ENCODE peak calls at places on chromosome 12, in ten cellular contexts. I is kidney, J is heart left ventricle, G is cardiac muscle cell, X is lung, Q is body of pancreas, W is pancreas, P is tibial nerve, K is neural progenitor cell, Y is IMR-90. V is an unnamed sample.

GRCh38 chr12:98780261-98780660 is 135.2 kb downstream of the APAF1 start:
- DNase-seq in I (no peak), J (no peak), G (no peak), X (no peak), Q (no peak), W (no peak), P (no peak), K (no peak), Y (no peak), V (no peak)

GRCh38 chr12:3646561-3647241 is 106.2 kb downstream of the CRACR2A start:
- DNase-seq in I (no peak), J (no peak), G (no peak), X (no peak), Q (peak; percentile 19), W (no peak), P (no peak), K (peak; percentile 46), Y (no peak), V (no peak)

GRCh38 chr12:13088503-13088902 is 15.0 kb downstream of the GSG1 start:
- DNase-seq in I (no peak), J (no peak), G (no peak), X (no peak), Q (no peak), W (no peak), P (no peak), K (no peak), Y (no peak), V (no peak)

GRCh38 chr12:29066061-29066588 is 83.0 kb upstream of the FAR2 start:
- DNase-seq in I (no peak), J (no peak), G (no peak), X (no peak), Q (no peak), W (no peak), P (no peak), K (peak; percentile 62), Y (peak; percentile 50), V (no peak)

GRCh38 chr12:32031109-32031508 is 71.9 kb downstream of the RESF1 start:
- DNase-seq in I (no peak), J (no peak), G (peak; percentile 35), X (no peak), Q (no peak), W (no peak), P (no peak), K (no peak), Y (no peak), V (no peak)

GRCh38 chr12:3155710-3156386 is 78.7 kb downstream of the TSPAN9 start:
- DNase-seq in I (peak; percentile 52), J (no peak), G (no peak), X (no peak), Q (no peak), W (no peak), P (no peak), K (no peak), Y (no peak), V (no peak)

GRCh38 chr12:27229367-27229766 is 14.7 kb upstream of the STK38L start:
- DNase-seq in I (no peak), J (no peak), G (no peak), X (no peak), Q (no peak), W (no peak), P (no peak), K (no peak), Y (no peak), V (no peak)

GRCh38 chr12:109734219-109735000 is 20.8 kb downstream of the FAM222A start:
- DNase-seq in I (peak; percentile 62), J (peak; percentile 22), G (no peak), X (no peak), Q (peak; percentile 7), W (peak; percentile 13), P (no peak), K (peak; percentile 79), Y (peak; percentile 1), V (no peak)

GRCh38 chr12:125436686-125437085 is 371.5 kb downstream of the AACS start:
- DNase-seq in I (no peak), J (no peak), G (no peak), X (no peak), Q (no peak), W (no peak), P (no peak), K (no peak), Y (no peak), V (no peak)

GRCh38 chr12:49092086-49092815 is 2.4 kb downstream of the DHH start:
- DNase-seq in I (no peak), J (peak; percentile 50), G (peak; percentile 64), X (no peak), Q (peak; percentile 18), W (no peak), P (peak; percentile 45), K (peak; percentile 90), Y (peak; percentile 30), V (no peak)

GRCh38 chr12:42144174-42144423 is 575 bp downstream of the GXYLT1 start:
- DNase-seq in I (no peak), J (no peak), G (no peak), X (no peak), Q (no peak), W (no peak), P (no peak), K (no peak), Y (no peak), V (no peak)

GRCh38 chr12:1644523-1645438 is 15.8 kb downstream of the WNT5B start:
- DNase-seq in I (peak; percentile 86), J (peak; percentile 83), G (no peak), X (peak; percentile 58), Q (peak; percentile 70), W (peak; percentile 60), P (peak; percentile 64), K (no peak), Y (peak; percentile 91), V (no peak)

GRCh38 chr12:84411031-84411430 is 501.6 kb downstream of the SLC6A15 start:
- DNase-seq in I (no peak), J (no peak), G (no peak), X (no peak), Q (no peak), W (no peak), P (no peak), K (no peak), Y (no peak), V (no peak)

GRCh38 chr12:63917864-63918742 is 73.6 kb downstream of the SRGAP1 start:
- DNase-seq in I (peak; percentile 84), J (no peak), G (no peak), X (no peak), Q (no peak), W (no peak), P (no peak), K (no peak), Y (peak; percentile 96), V (no peak)

GRCh38 chr12:30678221-30678620 is 17.4 kb downstream of the IPO8 start:
- DNase-seq in I (no peak), J (no peak), G (no peak), X (no peak), Q (no peak), W (no peak), P (no peak), K (no peak), Y (no peak), V (no peak)

GRCh38 chr12:94650143-94651056 is at the start of gene TMCC3:
- DNase-seq in I (peak; percentile 81), J (peak; percentile 65), G (peak; percentile 70), X (no peak), Q (peak; percentile 26), W (peak; percentile 35), P (peak; percentile 16), K (peak; percentile 80), Y (no peak), V (peak; percentile 7)

GRCh38 chr12:72072613-72073212 is 134.1 kb downstream of the TPH2 start:
- DNase-seq in I (no peak), J (no peak), G (peak; percentile 20), X (no peak), Q (no peak), W (no peak), P (no peak), K (no peak), Y (no peak), V (no peak)

GRCh38 chr12:31002361-31002725 is 71.3 kb upstream of the DDX11 start:
- DNase-seq in I (peak; percentile 56), J (no peak), G (no peak), X (no peak), Q (peak; percentile 7), W (no peak), P (no peak), K (no peak), Y (no peak), V (no peak)

GRCh38 chr12:53048780-53049401 is 974 bp upstream of the TNS2 start:
- DNase-seq in I (peak; percentile 94), J (peak; percentile 90), G (peak; percentile 84), X (peak; percentile 76), Q (peak; percentile 58), W (peak; percentile 66), P (no peak), K (peak; percentile 71), Y (peak; percentile 62), V (no peak)

GRCh38 chr12:102689701-102690100 is 209.3 kb upstream of the IGF1 start:
- DNase-seq in I (no peak), J (no peak), G (no peak), X (no peak), Q (no peak), W (no peak), P (no peak), K (no peak), Y (no peak), V (no peak)

GRCh38 chr12:127964717-127965116 is 302.3 kb upstream of the TMEM132C start:
- DNase-seq in I (no peak), J (no peak), G (no peak), X (no peak), Q (no peak), W (no peak), P (no peak), K (no peak), Y (no peak), V (no peak)

GRCh38 chr12:122437656-122438121 is 15.2 kb upstream of the CLIP1 start:
- DNase-seq in I (no peak), J (peak; percentile 25), G (no peak), X (peak; percentile 52), Q (peak; percentile 29), W (no peak), P (no peak), K (no peak), Y (peak; percentile 84), V (no peak)
- H3K4me3 ChIP-seq in I (no peak overlapping the region), J (no peak overlapping the region), G (no peak overlapping the region), X (no peak overlapping the region), Q (no peak overlapping the region), W (no peak overlapping the region), P (no peak overlapping the region), K (no peak overlapping the region), Y (no peak overlapping the region), V (no peak overlapping the region)

GRCh38 chr12:22202847-22203246 is 131.7 kb downstream of the ST8SIA1 start:
- DNase-seq in I (no peak), J (no peak), G (no peak), X (no peak), Q (no peak), W (no peak), P (no peak), K (no peak), Y (no peak), V (no peak)
- H3K36me3 ChIP-seq in I (no peaks in the 10 kb centered on the region), J (no peaks in the 10 kb centered on the region), G (no peaks in the 10 kb centered on the region), X (no peaks in the 10 kb centered on the region), Q (no peaks in the 10 kb centered on the region), W (no peaks in the 10 kb centered on the region), P (no peaks in the 10 kb centered on the region), K (no peaks in the 10 kb centered on the region), Y (no peaks in the 10 kb centered on the region), V (no peaks in the 10 kb centered on the region)

GRCh38 chr12:104219361-104219892 is 3.8 kb downstream of the TXNRD1 start:
- DNase-seq in I (no peak), J (no peak), G (no peak), X (no peak), Q (no peak), W (no peak), P (no peak), K (no peak), Y (peak; percentile 98), V (no peak)
- H3K4me1 ChIP-seq in I (peaks cover 7% of the 10 kb centered on the region), J (peaks cover 26% of the 10 kb centered on the region), G (peaks cover 4% of the 10 kb centered on the region), X (peaks cover 10% of the 10 kb centered on the region), Q (peaks cover 29% of the 10 kb centered on the region), W (peaks cover 13% of the 10 kb centered on the region), P (peaks cover 13% of the 10 kb centered on the region), K (no peaks in the 10 kb centered on the region), Y (peaks cover 20% of the 10 kb centered on the region), V (peaks cover 14% of the 10 kb centered on the region)

GRCh38 chr12:9024512-9024911 is 35.2 kb downstream of the KLRG1 start:
- DNase-seq in I (no peak), J (no peak), G (no peak), X (no peak), Q (no peak), W (no peak), P (no peak), K (no peak), Y (no peak), V (no peak)
- H3K4me3 ChIP-seq in I (no peak overlapping the region), J (no peak overlapping the region), G (no peak overlapping the region), X (no peak overlapping the region), Q (no peak overlapping the region), W (no peak overlapping the region), P (no peak overlapping the region), K (no peak overlapping the region), Y (no peak overlapping the region), V (peak overlapping the region; percentile 1)